ENCODE peak calls at places on chromosomes 12 and 14, in five cellular contexts. R, D, Y, Z and H are unnamed samples.

GRCh38 chr12:162467-163307 is 51.3 kb downstream of the SLC6A12 start:
- DNase-seq in R (no peak), D (no peak), Y (no peak), Z (no peak), H (no peak)

GRCh38 chr12:127260959-127261358 is 1006.0 kb upstream of the TMEM132C start:
- DNase-seq in R (no peak), D (no peak), Y (no peak), Z (no peak), H (no peak)

GRCh38 chr12:118436002-118436724 is 59.8 kb downstream of the SUDS3 start:
- DNase-seq in R (peak), D (no peak), Y (no peak), Z (no peak), H (no peak)

GRCh38 chr14:56268653-56269052 is 150.4 kb downstream of the PELI2 start:
- DNase-seq in R (no peak), D (no peak), Y (no peak), Z (no peak), H (no peak)

GRCh38 chr14:35107866-35108265 is 13.9 kb downstream of the PPP2R3C start:
- DNase-seq in R (no peak), D (no peak), Y (no peak), Z (no peak), H (no peak)

GRCh38 chr14:29788093-29788492 is 139.6 kb downstream of the PRKD1 start:
- DNase-seq in R (no peak), D (no peak), Y (no peak), Z (no peak), H (no peak)

GRCh38 chr12:92080390-92081285 is 65.0 kb downstream of the BTG1 start:
- DNase-seq in R (no peak), D (no peak), Y (no peak), Z (no peak), H (no peak)

GRCh38 chr14:102363182-102363952 is 626 bp downstream of the TECPR2 start:
- DNase-seq in R (peak), D (peak), Y (peak), Z (peak), H (peak)

GRCh38 chr12:111757361-111758119 is 9.2 kb upstream of the ALDH2 start:
- DNase-seq in R (no peak), D (peak), Y (peak), Z (peak), H (peak)

GRCh38 chr14:71321556-71322315 is 414.5 kb downstream of the PCNX1 start:
- DNase-seq in R (peak), D (no peak), Y (no peak), Z (no peak), H (no peak)

GRCh38 chr12:104340917-104341611 is 37.5 kb downstream of the EID3 start:
- DNase-seq in R (no peak), D (no peak), Y (no peak), Z (no peak), H (no peak)

GRCh38 chr12:107441906-107442305 is 243.7 kb upstream of the PWP1 start:
- DNase-seq in R (no peak), D (no peak), Y (no peak), Z (no peak), H (no peak)

GRCh38 chr12:102474438-102475064 is 5.8 kb downstream of the IGF1 start:
- DNase-seq in R (no peak), D (no peak), Y (no peak), Z (no peak), H (no peak)

GRCh38 chr12:131226345-131227265 is 272.9 kb downstream of the ADGRD1 start:
- DNase-seq in R (no peak), D (no peak), Y (no peak), Z (no peak), H (no peak)

GRCh38 chr12:70559390-70559789 is 77.8 kb downstream of the PTPRB start:
- DNase-seq in R (no peak), D (no peak), Y (no peak), Z (no peak), H (no peak)

GRCh38 chr12:47867496-47867941 is 37.3 kb downstream of the VDR start:
- DNase-seq in R (no peak), D (no peak), Y (no peak), Z (peak), H (peak)

GRCh38 chr12:123384318-123384993 is 524 bp downstream of the KMT5A start:
- DNase-seq in R (no peak), D (peak), Y (no peak), Z (no peak), H (no peak)

GRCh38 chr12:5806376-5807089 is 138.5 kb downstream of the ANO2 start:
- DNase-seq in R (no peak), D (no peak), Y (no peak), Z (no peak), H (no peak)

GRCh38 chr14:19917955-19918518 is 2.4 kb upstream of the OR4K5 start:
- DNase-seq in R (no peak), D (no peak), Y (no peak), Z (no peak), H (no peak)

GRCh38 chr14:50837271-50837670 is 6.3 kb upstream of the NIN start:
- DNase-seq in R (no peak), D (no peak), Y (no peak), Z (no peak), H (no peak)

GRCh38 chr12:71584356-71584755 is 79.3 kb downstream of the ZFC3H1 start:
- DNase-seq in R (no peak), D (no peak), Y (no peak), Z (no peak), H (no peak)

GRCh38 chr14:40870252-40870651 is 736.4 kb upstream of the LRFN5 start:
- DNase-seq in R (no peak), D (no peak), Y (no peak), Z (no peak), H (no peak)

GRCh38 chr12:106861984-106862894 is 87.8 kb downstream of the RIC8B start:
- DNase-seq in R (no peak), D (no peak), Y (no peak), Z (no peak), H (no peak)

GRCh38 chr14:84228702-84229101 is 1301.2 kb upstream of the FLRT2 start:
- DNase-seq in R (no peak), D (no peak), Y (no peak), Z (no peak), H (no peak)

GRCh38 chr12:108619369-108620160 is 14.1 kb downstream of the SELPLG start:
- DNase-seq in R (no peak), D (no peak), Y (no peak), Z (no peak), H (no peak)